ENCODE peak calls at places on chromosome 3, in seven cellular contexts. Y, U, W, H, M, X and G are unnamed samples.

GRCh38 chr3:23537006-23537620 is 268.6 kb upstream of the UBE2E1 start:
- DNase-seq in Y (no peak), U (no peak), W (no peak), H (no peak), M (no peak), X (no peak), G (no peak)

GRCh38 chr3:45143673-45144670 is 2.2 kb downstream of the CDCP1 start:
- DNase-seq in Y (no peak), U (no peak), W (no peak), H (peak), M (no peak), X (no peak), G (no peak)

GRCh38 chr3:179373938-179374337 is 26.4 kb downstream of the MFN1 start:
- DNase-seq in Y (no peak), U (no peak), W (no peak), H (no peak), M (no peak), X (no peak), G (no peak)

GRCh38 chr3:88713233-88713691 is 394.2 kb upstream of the EPHA3 start:
- DNase-seq in Y (no peak), U (no peak), W (no peak), H (no peak), M (no peak), X (no peak), G (no peak)

GRCh38 chr3:2024713-2025112 is 74.0 kb upstream of the CNTN4 start:
- DNase-seq in Y (no peak), U (no peak), W (no peak), H (no peak), M (no peak), X (no peak), G (no peak)

GRCh38 chr3:112395166-112395894 is 62.4 kb downstream of the CD200 start:
- DNase-seq in Y (no peak), U (no peak), W (no peak), H (no peak), M (no peak), X (no peak), G (no peak)

GRCh38 chr3:39065197-39065596 is 13.4 kb downstream of the WDR48 start:
- DNase-seq in Y (no peak), U (no peak), W (no peak), H (no peak), M (no peak), X (no peak), G (no peak)

GRCh38 chr3:69855436-69856162 is 116.3 kb downstream of the MITF start:
- DNase-seq in Y (no peak), U (no peak), W (no peak), H (no peak), M (no peak), X (no peak), G (no peak)

GRCh38 chr3:45362768-45363167 is 25.6 kb upstream of the LARS2 start:
- DNase-seq in Y (no peak), U (no peak), W (no peak), H (no peak), M (no peak), X (no peak), G (no peak)

GRCh38 chr3:99872633-99873254 is 55.1 kb downstream of the CMSS1 start:
- DNase-seq in Y (no peak), U (no peak), W (no peak), H (no peak), M (no peak), X (no peak), G (no peak)

GRCh38 chr3:50274371-50275104 is 4.3 kb upstream of the LSMEM2 start:
- DNase-seq in Y (no peak), U (peak), W (peak), H (peak), M (peak), X (peak), G (peak)

GRCh38 chr3:76370749-76371148 is 585.4 kb upstream of the ZNF717 start:
- DNase-seq in Y (no peak), U (no peak), W (no peak), H (no peak), M (no peak), X (no peak), G (no peak)

GRCh38 chr3:82643948-82644347 is 882.5 kb upstream of the GBE1 start:
- DNase-seq in Y (no peak), U (no peak), W (no peak), H (no peak), M (no peak), X (no peak), G (no peak)

GRCh38 chr3:155024006-155024638 is 56.0 kb upstream of the MME start:
- DNase-seq in Y (no peak), U (no peak), W (no peak), H (no peak), M (no peak), X (no peak), G (no peak)

GRCh38 chr3:61114316-61114953 is 136.8 kb downstream of the FHIT start:
- DNase-seq in Y (no peak), U (no peak), W (no peak), H (no peak), M (no peak), X (no peak), G (no peak)
- H3K27ac ChIP-seq in Y (no peak), U (no peak), W (no peak), H (no peak), M (no peak), X (no peak), G (no peak)

GRCh38 chr3:188848947-188849346 is 322.8 kb upstream of the TPRG1 start:
- DNase-seq in Y (no peak), U (no peak), W (no peak), H (no peak), M (no peak), X (peak), G (no peak)

GRCh38 chr3:188854395-188855149 is 317.2 kb upstream of the TPRG1 start:
- DNase-seq in Y (no peak), U (no peak), W (no peak), H (no peak), M (no peak), X (no peak), G (no peak)

GRCh38 chr3:188855690-188856089 is 316.1 kb upstream of the TPRG1 start:
- DNase-seq in Y (no peak), U (no peak), W (no peak), H (no peak), M (no peak), X (no peak), G (no peak)

GRCh38 chr3:188853896-188854295 is 317.9 kb upstream of the TPRG1 start:
- DNase-seq in Y (no peak), U (no peak), W (no peak), H (no peak), M (no peak), X (no peak), G (no peak)
- H3K4me3 ChIP-seq in Y (no peak), U (no peak), W (no peak), H (no peak), M (no peak), X (no peak), G (no peak)

GRCh38 chr3:64414043-64414442 is 188.8 kb upstream of the PRICKLE2 start:
- DNase-seq in Y (no peak), U (no peak), W (no peak), H (no peak), M (no peak), X (no peak), G (no peak)

GRCh38 chr3:64411101-64411500 is 185.8 kb upstream of the PRICKLE2 start:
- DNase-seq in Y (no peak), U (no peak), W (no peak), H (no peak), M (no peak), X (no peak), G (no peak)

GRCh38 chr3:64405211-64405818 is 180.0 kb upstream of the PRICKLE2 start:
- DNase-seq in Y (no peak), U (no peak), W (no peak), H (no peak), M (no peak), X (no peak), G (no peak)

GRCh38 chr3:64408770-64409169 is 183.5 kb upstream of the PRICKLE2 start:
- DNase-seq in Y (no peak), U (no peak), W (no peak), H (no peak), M (no peak), X (no peak), G (no peak)

GRCh38 chr3:64410226-64410625 is 185.0 kb upstream of the PRICKLE2 start:
- DNase-seq in Y (no peak), U (no peak), W (no peak), H (no peak), M (no peak), X (no peak), G (no peak)
- H3K27ac ChIP-seq in Y (no peak), U (no peak), W (no peak), H (no peak), M (no peak), X (no peak), G (no peak)

GRCh38 chr3:10015476-10015904 is 10.7 kb upstream of the FANCD2 start:
- DNase-seq in Y (peak), U (peak), W (peak), H (no peak), M (no peak), X (peak), G (no peak)
- H3K4me3 ChIP-seq in Y (peak), U (no peak), W (no peak), H (no peak), M (no peak), X (peak), G (no peak)

GRCh38 chr3:71578045-71578730 is 5.3 kb downstream of the FOXP1 start:
- DNase-seq in Y (no peak), U (no peak), W (no peak), H (no peak), M (no peak), X (no peak), G (no peak)
- H3K27ac ChIP-seq in Y (peak), U (no peak), W (no peak), H (no peak), M (no peak), X (peak), G (no peak)

DNA sequence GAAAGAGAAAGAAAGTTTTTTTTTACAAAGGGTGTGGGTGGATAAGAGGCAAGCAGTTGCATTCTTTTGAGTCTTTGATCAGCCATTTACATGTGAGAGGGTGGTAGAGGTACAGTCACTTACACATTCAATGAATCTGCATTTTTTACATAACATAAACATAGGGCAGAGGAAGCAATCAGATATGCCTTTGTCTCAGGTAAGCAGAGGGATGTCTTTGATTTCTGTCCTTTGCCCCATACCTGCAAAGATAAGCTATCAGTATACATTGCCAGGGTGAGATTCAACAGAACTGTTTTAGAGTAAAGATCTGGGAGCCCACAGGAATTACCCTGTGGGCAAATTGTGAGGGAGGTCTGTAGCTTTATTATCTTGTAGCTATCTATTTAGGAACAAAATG is 5.4 kb upstream of the PPP1R2 start:
- DNase-seq in Y (no peak), U (no peak), W (no peak), H (no peak), M (no peak), X (no peak), G (no peak)
- H3K4me3 ChIP-seq in Y (no peak), U (no peak), W (no peak), H (no peak), M (peak), X (no peak), G (peak)

GRCh38 chr3:9700536-9700935 is 3.1 kb upstream of the CPNE9 start:
- DNase-seq in Y (no peak), U (no peak), W (no peak), H (no peak), M (no peak), X (no peak), G (no peak)
- H3K27ac ChIP-seq in Y (no peak), U (no peak), W (no peak), H (no peak), M (no peak), X (no peak), G (no peak)

DNA sequence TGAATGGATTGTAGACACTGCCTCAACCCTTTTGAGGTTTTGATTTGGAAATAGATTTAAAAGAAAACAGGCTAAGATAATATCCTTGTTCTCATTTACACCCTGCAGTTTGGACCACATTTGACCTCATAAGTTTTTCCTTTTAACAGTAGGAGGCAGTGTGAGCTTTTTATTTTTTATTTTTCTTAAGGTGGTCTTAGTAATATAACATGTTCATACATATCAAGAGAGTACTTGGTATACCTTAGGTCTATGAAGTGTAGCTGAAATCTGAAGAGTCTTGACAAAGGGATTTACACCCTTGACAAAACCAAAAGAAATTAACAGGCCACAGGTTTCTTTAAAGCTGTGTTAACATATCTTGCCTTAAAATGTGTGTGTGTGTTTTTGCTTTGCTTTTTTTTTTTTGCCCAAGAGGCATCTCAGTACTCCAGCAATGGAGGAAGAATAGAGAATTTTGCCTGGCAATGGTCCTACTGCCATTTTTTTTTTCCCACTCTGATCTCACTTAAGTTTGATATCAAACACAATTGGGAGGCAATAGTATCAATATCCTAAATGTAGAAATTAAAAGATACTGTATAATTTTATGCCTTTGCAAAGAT is 3.3 kb downstream of the RAP2B start:
- DNase-seq in Y (no peak), U (no peak), W (no peak), H (no peak), M (no peak), X (no peak), G (no peak)
- H3K4me3 ChIP-seq in Y (peak), U (no peak), W (no peak), H (peak), M (peak), X (peak), G (peak)

DNA sequence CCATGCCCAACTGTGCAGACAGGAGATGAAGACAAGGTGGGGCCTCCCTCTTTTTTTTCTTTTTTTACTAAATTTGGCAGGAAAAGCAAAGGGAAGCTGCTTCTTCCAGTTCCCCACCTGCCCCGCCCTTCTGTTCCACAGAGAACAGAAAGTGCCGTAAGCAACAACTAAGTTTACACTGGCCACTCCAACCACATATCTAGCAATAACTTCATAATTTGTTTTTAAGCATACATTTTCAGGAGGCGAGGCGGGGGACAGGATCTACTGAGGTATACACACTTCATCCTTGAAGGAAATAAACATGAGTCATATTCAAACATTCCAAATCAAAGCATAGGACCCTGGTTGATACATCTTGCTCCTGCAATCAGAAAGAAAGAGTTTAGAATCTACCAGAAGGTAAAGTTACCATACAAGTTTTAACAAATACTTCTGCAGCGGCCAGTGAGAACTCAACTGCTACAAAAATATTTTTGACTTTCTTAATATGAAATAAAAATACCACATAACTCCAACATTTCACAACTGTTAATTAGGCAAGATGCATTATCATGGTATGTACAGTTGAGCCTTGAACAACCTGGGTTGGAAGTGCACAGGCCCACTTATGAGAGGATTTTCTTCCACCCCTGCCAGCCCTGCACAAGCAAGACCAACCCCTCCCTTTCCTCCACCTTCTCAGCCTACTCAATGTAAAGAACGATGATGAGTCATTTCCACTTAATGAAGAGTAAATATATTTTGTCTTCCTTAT is 50.7 kb downstream of the FOXP1 start:
- DNase-seq in Y (no peak), U (no peak), W (no peak), H (no peak), M (no peak), X (peak), G (no peak)
- H3K27ac ChIP-seq in Y (no peak), U (no peak), W (no peak), H (no peak), M (no peak), X (peak), G (no peak)

GRCh38 chr3:136819784-136820640 is 1.1 kb downstream of the SLC35G2 start:
- DNase-seq in Y (no peak), U (peak), W (peak), H (no peak), M (no peak), X (peak), G (peak)
- H3K4me3 ChIP-seq in Y (peak), U (peak), W (peak), H (peak), M (peak), X (peak), G (peak)